ENCODE peak calls at places on chromosomes 2 and 18, in six cellular contexts. G is stimulated activated CD4-positive, alpha-beta T cell treated with anti-CD3 and anti-CD28 coated beads, Interleukin-12 subunit alpha, Interleukin-12 subunit beta, amount 100 ng/mL, for 4 hours; L is GM06990; I is heart right ventricle; V is activated T-cell treated with anti-CD3 and anti-CD28 coated beads, Interleukin-2, amount 50 U/mL, for 72 hours; F is mammary epithelial cell. O is an unnamed sample.

GRCh38 chr2:189002079-189002478 is 27.9 kb downstream of the COL3A1 start:
- DNase-seq in L (no peak), I (no peak), F (peak; percentile 64), V (no peak), G (no peak), O (peak; percentile 19)

GRCh38 chr2:156447761-156448160 is 11.6 kb downstream of the GPD2 start:
- DNase-seq in L (no peak), I (no peak), V (no peak), F (no peak), G (no peak), O (no peak)

GRCh38 chr18:46821856-46822711 is 65.2 kb upstream of the ST8SIA5 start:
- DNase-seq in L (no peak), G (no peak), V (no peak), I (no peak), F (no peak), O (no peak)

GRCh38 chr2:3545788-3546478 is 12.2 kb downstream of the RNASEH1 start:
- DNase-seq in F (no peak), V (no peak), G (no peak), L (no peak), I (no peak), O (no peak)

GRCh38 chr18:58511306-58511705 is 117.6 kb downstream of the ALPK2 start:
- DNase-seq in V (no peak), G (no peak), I (no peak), F (no peak), L (no peak), O (no peak)

GRCh38 chr2:230893338-230893737 is 28.6 kb downstream of the ITM2C start:
- DNase-seq in F (no peak), L (no peak), V (no peak), I (no peak), G (no peak), O (no peak)

GRCh38 chr2:234305846-234306245 is 191.0 kb downstream of the ARL4C start:
- DNase-seq in I (no peak), F (peak; percentile 80), V (no peak), G (no peak), L (no peak), O (no peak)

GRCh38 chr2:224780814-224781213 is 64.6 kb upstream of the CCDC195 start:
- DNase-seq in I (no peak), V (no peak), F (no peak), L (no peak), G (no peak), O (no peak)

GRCh38 chr2:128593518-128594272 is 275.0 kb upstream of the HS6ST1 start:
- DNase-seq in F (no peak), V (no peak), I (peak; percentile 23), L (no peak), G (no peak), O (no peak)

GRCh38 chr18:21443776-21444464 is 156.6 kb downstream of the ESCO1 start:
- DNase-seq in I (no peak), L (no peak), V (no peak), F (no peak), G (no peak), O (no peak)

O was measured in erythroblast.